ENCODE peak calls at places on chromosome 2, in nine cellular contexts. One of them, this sample, is unnamed.

GRCh38 chr2:118209727-118210126 is 121.5 kb downstream of the INSIG2 start:
- DNase-seq in anterior cingulate cortex: no peak
- DNase-seq in myocyte: no peak
- DNase-seq in activated CD4-positive, alpha-beta T cell treated with anti-CD3 and anti-CD28 coated beads, Interleukin-2, amount 50 U/mL, for 4 hours: no peak
- DNase-seq in Peyer's patch: no peak
- DNase-seq in osteocyte: no peak
- DNase-seq in breast epithelium: no peak
- DNase-seq in AG04450: no peak
- DNase-seq in D341Med: no peak
- DNase-seq in this sample: no peak

GRCh38 chr2:73083886-73084792 is 12.6 kb upstream of the SFXN5 start:
- DNase-seq in anterior cingulate cortex: no peak
- DNase-seq in myocyte: no peak
- DNase-seq in activated CD4-positive, alpha-beta T cell treated with anti-CD3 and anti-CD28 coated beads, Interleukin-2, amount 50 U/mL, for 4 hours: no peak
- DNase-seq in Peyer's patch: no peak
- DNase-seq in osteocyte: no peak
- DNase-seq in breast epithelium: no peak
- DNase-seq in AG04450: no peak
- DNase-seq in D341Med: no peak
- DNase-seq in this sample: no peak

GRCh38 chr2:226115102-226115831 is 684.4 kb downstream of the IRS1 start:
- DNase-seq in anterior cingulate cortex: no peak
- DNase-seq in myocyte: peak
- DNase-seq in activated CD4-positive, alpha-beta T cell treated with anti-CD3 and anti-CD28 coated beads, Interleukin-2, amount 50 U/mL, for 4 hours: no peak
- DNase-seq in Peyer's patch: no peak
- DNase-seq in osteocyte: no peak
- DNase-seq in breast epithelium: no peak
- DNase-seq in AG04450: peak
- DNase-seq in D341Med: no peak
- DNase-seq in this sample: no peak

GRCh38 chr2:239025951-239026461 is 178.1 kb downstream of the TWIST2 start:
- DNase-seq in anterior cingulate cortex: no peak
- DNase-seq in myocyte: no peak
- DNase-seq in activated CD4-positive, alpha-beta T cell treated with anti-CD3 and anti-CD28 coated beads, Interleukin-2, amount 50 U/mL, for 4 hours: no peak
- DNase-seq in Peyer's patch: peak
- DNase-seq in osteocyte: no peak
- DNase-seq in breast epithelium: no peak
- DNase-seq in AG04450: no peak
- DNase-seq in D341Med: no peak
- DNase-seq in this sample: peak

GRCh38 chr2:221969087-221969829 is 329.5 kb downstream of the PAX3 start:
- DNase-seq in anterior cingulate cortex: no peak
- DNase-seq in myocyte: peak
- DNase-seq in activated CD4-positive, alpha-beta T cell treated with anti-CD3 and anti-CD28 coated beads, Interleukin-2, amount 50 U/mL, for 4 hours: no peak
- DNase-seq in Peyer's patch: no peak
- DNase-seq in osteocyte: no peak
- DNase-seq in breast epithelium: no peak
- DNase-seq in AG04450: peak
- DNase-seq in D341Med: peak
- DNase-seq in this sample: no peak

GRCh38 chr2:106864051-106864450 is 21.9 kb downstream of the ST6GAL2 start:
- DNase-seq in anterior cingulate cortex: no peak
- DNase-seq in myocyte: no peak
- DNase-seq in activated CD4-positive, alpha-beta T cell treated with anti-CD3 and anti-CD28 coated beads, Interleukin-2, amount 50 U/mL, for 4 hours: no peak
- DNase-seq in Peyer's patch: no peak
- DNase-seq in osteocyte: no peak
- DNase-seq in breast epithelium: no peak
- DNase-seq in AG04450: no peak
- DNase-seq in D341Med: no peak
- DNase-seq in this sample: no peak

GRCh38 chr2:55482186-55482945 is 37.2 kb upstream of the CFAP36 start:
- DNase-seq in anterior cingulate cortex: no peak
- DNase-seq in myocyte: peak
- DNase-seq in activated CD4-positive, alpha-beta T cell treated with anti-CD3 and anti-CD28 coated beads, Interleukin-2, amount 50 U/mL, for 4 hours: no peak
- DNase-seq in Peyer's patch: no peak
- DNase-seq in osteocyte: no peak
- DNase-seq in breast epithelium: no peak
- DNase-seq in AG04450: no peak
- DNase-seq in D341Med: peak
- DNase-seq in this sample: no peak

GRCh38 chr2:114685102-114685501 is 242.7 kb downstream of the DPP10 start:
- DNase-seq in anterior cingulate cortex: no peak
- DNase-seq in myocyte: no peak
- DNase-seq in activated CD4-positive, alpha-beta T cell treated with anti-CD3 and anti-CD28 coated beads, Interleukin-2, amount 50 U/mL, for 4 hours: no peak
- DNase-seq in Peyer's patch: no peak
- DNase-seq in osteocyte: no peak
- DNase-seq in breast epithelium: no peak
- DNase-seq in AG04450: no peak
- DNase-seq in D341Med: no peak
- DNase-seq in this sample: no peak

GRCh38 chr2:127103243-127104165 is 3.5 kb downstream of the BIN1 start:
- DNase-seq in anterior cingulate cortex: no peak
- DNase-seq in myocyte: peak
- DNase-seq in activated CD4-positive, alpha-beta T cell treated with anti-CD3 and anti-CD28 coated beads, Interleukin-2, amount 50 U/mL, for 4 hours: no peak
- DNase-seq in Peyer's patch: peak
- DNase-seq in osteocyte: no peak
- DNase-seq in breast epithelium: no peak
- DNase-seq in AG04450: no peak
- DNase-seq in D341Med: no peak
- DNase-seq in this sample: peak

GRCh38 chr2:26555246-26556133 is 77.6 kb upstream of the OTOF start:
- DNase-seq in anterior cingulate cortex: no peak
- DNase-seq in myocyte: no peak
- DNase-seq in activated CD4-positive, alpha-beta T cell treated with anti-CD3 and anti-CD28 coated beads, Interleukin-2, amount 50 U/mL, for 4 hours: no peak
- DNase-seq in Peyer's patch: no peak
- DNase-seq in osteocyte: no peak
- DNase-seq in breast epithelium: no peak
- DNase-seq in AG04450: no peak
- DNase-seq in D341Med: no peak
- DNase-seq in this sample: peak

GRCh38 chr2:205650931-205651330 is 31.4 kb upstream of the NRP2 start:
- DNase-seq in anterior cingulate cortex: no peak
- DNase-seq in myocyte: no peak
- DNase-seq in activated CD4-positive, alpha-beta T cell treated with anti-CD3 and anti-CD28 coated beads, Interleukin-2, amount 50 U/mL, for 4 hours: no peak
- DNase-seq in Peyer's patch: no peak
- DNase-seq in osteocyte: no peak
- DNase-seq in breast epithelium: no peak
- DNase-seq in AG04450: no peak
- DNase-seq in D341Med: no peak
- DNase-seq in this sample: no peak

GRCh38 chr2:54470241-54470938 is 14.3 kb downstream of the SPTBN1 start:
- DNase-seq in anterior cingulate cortex: no peak
- DNase-seq in myocyte: peak
- DNase-seq in activated CD4-positive, alpha-beta T cell treated with anti-CD3 and anti-CD28 coated beads, Interleukin-2, amount 50 U/mL, for 4 hours: no peak
- DNase-seq in Peyer's patch: no peak
- DNase-seq in osteocyte: no peak
- DNase-seq in breast epithelium: no peak
- DNase-seq in AG04450: peak
- DNase-seq in D341Med: no peak
- DNase-seq in this sample: no peak

GRCh38 chr2:102592601-102593000 is 26.8 kb upstream of the SLC9A2 start:
- DNase-seq in anterior cingulate cortex: no peak
- DNase-seq in myocyte: peak
- DNase-seq in activated CD4-positive, alpha-beta T cell treated with anti-CD3 and anti-CD28 coated beads, Interleukin-2, amount 50 U/mL, for 4 hours: no peak
- DNase-seq in Peyer's patch: no peak
- DNase-seq in osteocyte: no peak
- DNase-seq in breast epithelium: no peak
- DNase-seq in AG04450: no peak
- DNase-seq in D341Med: no peak
- DNase-seq in this sample: no peak